ENCODE peak calls at places on chromosomes 11 and 22, in eight cellular contexts. G is OCI-LY7; F is left ventricle myocardium inferior; R is right lobe of liver; E is CD8-positive, alpha-beta T cell; S is psoas muscle; P is adrenal gland; O is brain microvascular endothelial cell. B is an unnamed sample.

GRCh38 chr11:60766547-60766946 is 9.9 kb downstream of the MS4A15 start:
- DNase-seq in G (no peak), F (no peak), R (no peak), E (no peak), S (no peak), P (no peak), O (no peak), B (no peak)

GRCh38 chr11:17273668-17274321 is 2.7 kb upstream of the NUCB2 start:
- DNase-seq in G (peak), F (no peak), R (no peak), E (no peak), S (no peak), P (no peak), O (no peak), B (no peak)

GRCh38 chr11:18987454-18988231 is 48.4 kb upstream of the MRGPRX1 start:
- DNase-seq in G (no peak), F (no peak), R (no peak), E (no peak), S (no peak), P (no peak), O (peak), B (no peak)

GRCh38 chr11:86151188-86152005 is 82.5 kb upstream of the PICALM start:
- DNase-seq in G (no peak), F (peak), R (no peak), E (no peak), S (no peak), P (no peak), O (no peak), B (peak)

GRCh38 chr11:64745523-64746328 is 1.8 kb upstream of the RASGRP2 start:
- DNase-seq in G (peak), F (peak), R (peak), E (peak), S (peak), P (peak), O (peak), B (peak)

GRCh38 chr22:30823015-30823370 is 128.3 kb downstream of the OSBP2 start:
- DNase-seq in G (no peak), F (no peak), R (no peak), E (no peak), S (no peak), P (no peak), O (peak), B (no peak)

GRCh38 chr11:1546077-1546535 is 26.0 kb downstream of the DUSP8 start:
- DNase-seq in G (no peak), F (no peak), R (no peak), E (no peak), S (no peak), P (no peak), O (no peak), B (no peak)

GRCh38 chr22:35914665-35915476 is 113.8 kb downstream of the RBFOX2 start:
- DNase-seq in G (peak), F (no peak), R (no peak), E (no peak), S (no peak), P (peak), O (peak), B (peak)

GRCh38 chr11:44139565-44140313 is 44.3 kb downstream of the EXT2 start:
- DNase-seq in G (no peak), F (no peak), R (no peak), E (no peak), S (no peak), P (no peak), O (no peak), B (no peak)

GRCh38 chr22:38720350-38720749 is 14.6 kb downstream of the GTPBP1 start:
- DNase-seq in G (no peak), F (no peak), R (no peak), E (no peak), S (no peak), P (no peak), O (no peak), B (no peak)

GRCh38 chr11:79437274-79437980 is 3.4 kb downstream of the TENM4 start:
- DNase-seq in G (no peak), F (peak), R (peak), E (no peak), S (peak), P (peak), O (no peak), B (peak)

GRCh38 chr11:6693342-6694228 is 10.4 kb upstream of the MRPL17 start:
- DNase-seq in G (no peak), F (no peak), R (no peak), E (peak), S (no peak), P (peak), O (peak), B (no peak)

GRCh38 chr22:49956418-49956770 is 4.2 kb upstream of the PIM3 start:
- DNase-seq in G (no peak), F (no peak), R (peak), E (no peak), S (peak), P (no peak), O (no peak), B (peak)

GRCh38 chr11:8369592-8370205 is 106.0 kb upstream of the LMO1 start:
- DNase-seq in G (no peak), F (no peak), R (no peak), E (no peak), S (no peak), P (no peak), O (no peak), B (no peak)

GRCh38 chr11:107716884-107717532 is 5.2 kb upstream of the SLN start:
- DNase-seq in G (no peak), F (no peak), R (no peak), E (no peak), S (no peak), P (no peak), O (peak), B (no peak)

GRCh38 chr11:114077482-114078305 is 18.2 kb downstream of the ZBTB16 start:
- DNase-seq in G (peak), F (no peak), R (no peak), E (no peak), S (no peak), P (no peak), O (no peak), B (no peak)

GRCh38 chr11:132888226-132888625 is 644.1 kb downstream of the OPCML start:
- DNase-seq in G (no peak), F (no peak), R (no peak), E (no peak), S (no peak), P (peak), O (no peak), B (no peak)

GRCh38 chr11:5280582-5281102 is 10.9 kb upstream of the HBE1 start:
- DNase-seq in G (peak), F (peak), R (no peak), E (no peak), S (peak), P (peak), O (peak), B (peak)

GRCh38 chr22:45696227-45696626 is 24.6 kb downstream of the ATXN10 start:
- DNase-seq in G (no peak), F (no peak), R (no peak), E (no peak), S (no peak), P (no peak), O (no peak), B (no peak)
- TF ChIP-seq CTCF in G (no peak), F (no peak), R (no peak), E (no peak), S (no peak), P (no peak), O (no peak), B (no peak)

GRCh38 chr11:95788921-95789505 is 569 bp downstream of the FAM76B start:
- DNase-seq in G (peak), F (no peak), R (no peak), E (peak), S (no peak), P (peak), O (peak), B (peak)
- TF ChIP-seq CTCF in G (peak), F (peak), R (no peak), E (peak), S (no peak), P (no peak), O (peak), B (no peak)

GRCh38 chr11:31240340-31240904 is 129.1 kb downstream of the DCDC1 start:
- DNase-seq in G (peak), F (no peak), R (no peak), E (no peak), S (no peak), P (peak), O (peak), B (peak)
- TF ChIP-seq CTCF in G (peak), F (peak), R (peak), E (peak), S (peak), P (peak), O (peak), B (peak)

GRCh38 chr11:96013459-96014213 is 89.7 kb upstream of the MTMR2 start:
- DNase-seq in G (peak), F (no peak), R (no peak), E (no peak), S (no peak), P (no peak), O (no peak), B (no peak)
- TF ChIP-seq CTCF in G (no peak), F (no peak), R (no peak), E (no peak), S (no peak), P (no peak), O (no peak), B (no peak)

GRCh38 chr11:10307411-10308207 is 2.7 kb downstream of the ADM start:
- DNase-seq in G (peak), F (peak), R (peak), E (peak), S (peak), P (peak), O (peak), B (peak)

GRCh38 chr11:10305262-10305963 is 540 bp downstream of the ADM start:
- DNase-seq in G (no peak), F (peak), R (peak), E (no peak), S (peak), P (no peak), O (peak), B (peak)

GRCh38 chr11:10304495-10305261 is at the start of gene ADM:
- DNase-seq in G (no peak), F (peak), R (peak), E (no peak), S (peak), P (peak), O (peak), B (peak)

GRCh38 chr11:10307022-10307410 is 2.1 kb downstream of the ADM start:
- DNase-seq in G (no peak), F (no peak), R (no peak), E (no peak), S (no peak), P (no peak), O (no peak), B (no peak)

DNA sequence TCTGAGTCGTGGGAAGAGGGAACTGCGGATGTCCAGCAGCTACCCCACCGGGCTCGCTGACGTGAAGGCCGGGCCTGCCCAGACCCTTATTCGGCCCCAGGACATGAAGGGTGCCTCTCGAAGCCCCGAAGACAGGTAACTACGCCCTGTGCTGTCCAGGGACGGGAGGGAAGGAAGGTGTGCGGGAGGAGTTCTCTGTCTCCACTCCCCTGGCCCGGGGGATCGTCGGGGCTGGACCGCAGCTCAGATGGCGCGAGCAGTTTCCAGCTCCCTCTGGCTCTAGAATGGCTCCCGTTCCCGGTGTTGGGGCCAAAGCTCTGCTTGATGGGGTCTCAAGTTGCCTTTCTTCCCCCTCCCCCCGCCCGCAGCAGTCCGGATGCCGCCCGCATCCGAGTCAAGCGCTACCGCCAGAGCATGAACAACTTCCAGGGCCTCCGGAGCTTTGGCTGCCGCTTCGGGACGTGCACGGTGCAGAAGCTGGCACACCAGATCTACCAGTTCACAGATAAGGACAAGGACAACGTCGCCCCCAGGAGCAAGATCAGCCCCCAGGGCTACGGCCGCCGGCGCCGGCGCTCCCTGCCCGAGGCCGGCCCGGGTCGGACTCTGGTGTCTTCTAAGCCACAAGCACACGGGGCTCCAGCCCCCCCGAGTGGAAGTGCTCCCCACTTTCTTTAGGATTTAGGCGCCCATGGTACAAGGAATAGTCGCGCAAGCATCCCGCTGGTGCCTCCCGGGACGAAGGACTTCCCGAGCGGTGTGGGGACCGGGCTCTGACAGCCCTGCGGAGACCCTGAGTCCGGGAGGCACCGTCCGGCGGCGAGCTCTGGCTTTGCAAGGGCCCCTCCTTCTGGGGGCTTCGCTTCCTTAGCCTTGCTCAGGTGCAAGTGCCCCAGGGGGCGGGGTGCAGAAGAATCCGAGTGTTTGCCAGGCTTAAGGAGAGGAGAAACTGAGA is 1.4 kb downstream of the ADM start:
- DNase-seq in G (no peak), F (peak), R (peak), E (no peak), S (peak), P (no peak), O (no peak), B (peak)
- TF ChIP-seq CTCF in G (no peak), F (no peak), R (no peak), E (no peak), S (no peak), P (no peak), O (peak), B (no peak)

GRCh38 chr22:40478456-40479125 is 108.2 kb downstream of the SGSM3 start:
- DNase-seq in G (no peak), F (no peak), R (no peak), E (no peak), S (no peak), P (no peak), O (no peak), B (no peak)

GRCh38 chr22:40479126-40479800 is 108.9 kb downstream of the SGSM3 start:
- DNase-seq in G (no peak), F (no peak), R (no peak), E (no peak), S (no peak), P (no peak), O (no peak), B (no peak)

GRCh38 chr22:40476341-40476740 is 105.9 kb downstream of the SGSM3 start:
- DNase-seq in G (no peak), F (no peak), R (no peak), E (no peak), S (no peak), P (no peak), O (no peak), B (no peak)

GRCh38 chr22:40479887-40480538 is 109.6 kb downstream of the SGSM3 start:
- DNase-seq in G (no peak), F (no peak), R (no peak), E (no peak), S (no peak), P (no peak), O (no peak), B (no peak)

DNA sequence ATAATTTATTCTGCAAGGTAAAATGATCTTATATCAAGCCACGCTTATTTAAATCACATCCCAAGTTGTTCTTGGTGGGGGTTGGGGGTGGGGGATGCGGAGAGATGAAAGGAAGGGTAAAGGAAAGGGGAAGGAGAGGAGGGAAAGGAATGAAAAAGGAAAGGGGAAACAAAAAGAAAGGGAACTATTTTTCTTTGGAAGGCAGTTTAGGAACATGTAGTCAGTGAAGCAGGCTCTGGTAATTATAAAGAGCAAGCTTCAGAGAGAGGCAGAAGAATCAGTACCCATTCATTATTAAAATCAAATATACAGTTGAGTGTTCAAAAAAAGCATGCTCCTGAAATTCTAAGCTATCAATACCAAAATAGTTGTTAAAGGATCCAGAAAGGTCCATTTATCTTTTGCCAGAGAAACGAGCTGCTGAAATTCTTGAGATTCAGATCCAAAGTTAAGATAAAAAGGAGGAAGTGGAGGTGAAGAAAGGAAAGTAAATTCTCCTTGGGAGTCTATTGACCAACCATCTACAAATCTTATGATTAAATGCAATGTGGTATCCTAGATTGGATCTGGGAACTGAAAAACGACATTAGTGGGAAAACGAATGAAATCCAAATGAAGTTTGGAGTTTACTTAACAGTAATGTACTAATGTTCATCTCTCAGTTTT is 107.4 kb downstream of the SGSM3 start:
- DNase-seq in G (no peak), F (no peak), R (no peak), E (no peak), S (no peak), P (no peak), O (no peak), B (no peak)
- TF ChIP-seq CTCF in G (no peak), F (no peak), R (no peak), E (no peak), S (no peak), P (no peak), O (no peak), B (no peak)

GRCh38 chr11:58133329-58134076 is 8.2 kb upstream of the OR9I1 start:
- DNase-seq in G (no peak), F (no peak), R (no peak), E (no peak), S (no peak), P (no peak), O (no peak), B (no peak)
- TF ChIP-seq CTCF in G (no peak), F (no peak), R (no peak), E (no peak), S (no peak), P (no peak), O (no peak), B (no peak)

B was measured in body of pancreas.